ENCODE peak calls at places on chromosomes 3 and 15, in four cellular contexts. E is heart right ventricle, K is lung, F is NCI-H1092. N is an unnamed sample.
A peak's percentile ranks its signal among the peaks of the same experiment; 100 is the strongest.

GRCh38 chr3:31968927-31969418 is 12.1 kb downstream of the OSBPL10 start:
- DNase-seq in E (no peak), K (no peak), F (no peak), N (peak; percentile 77)

GRCh38 chr3:4885322-4885721 is 93.9 kb upstream of the BHLHE40 start:
- DNase-seq in E (no peak), K (no peak), F (no peak), N (no peak)

GRCh38 chr3:126451511-126451910 is 24.2 kb downstream of the ZXDC start:
- DNase-seq in E (no peak), K (no peak), F (no peak), N (peak; percentile 56)

GRCh38 chr3:13544293-13544831 is 4.6 kb upstream of the FBLN2 start:
- DNase-seq in E (no peak), K (no peak), F (no peak), N (no peak)

GRCh38 chr3:16406579-16406978 is 106.9 kb downstream of the RFTN1 start:
- DNase-seq in E (no peak), K (no peak), F (no peak), N (no peak)

GRCh38 chr15:98787190-98787589 is 138.9 kb downstream of the IGF1R start:
- DNase-seq in E (no peak), K (no peak), F (no peak), N (no peak)

GRCh38 chr3:99586680-99587079 is 51.7 kb upstream of the COL8A1 start:
- DNase-seq in E (no peak), K (no peak), F (no peak), N (no peak)

GRCh38 chr3:122880624-122881023 is 85.8 kb downstream of the SLC49A4 start:
- DNase-seq in E (no peak), K (no peak), F (no peak), N (no peak)

GRCh38 chr3:111926266-111926676 is 52.6 kb upstream of the ABHD10 start:
- DNase-seq in E (no peak), K (no peak), F (no peak), N (no peak)

GRCh38 chr3:36969540-36970432 is 23.1 kb downstream of the EPM2AIP1 start:
- DNase-seq in E (peak; percentile 48), K (peak; percentile 38), F (peak; percentile 77), N (no peak)

GRCh38 chr3:8660781-8661180 is 16.2 kb upstream of the SSUH2 start:
- DNase-seq in E (no peak), K (no peak), F (no peak), N (no peak)

GRCh38 chr3:169389925-169390253 is 273.6 kb downstream of the MECOM start:
- DNase-seq in E (no peak), K (no peak), F (no peak), N (no peak)

GRCh38 chr15:78761891-78762385 is 49.3 kb downstream of the ADAMTS7 start:
- DNase-seq in E (no peak), K (no peak), F (no peak), N (no peak)

GRCh38 chr15:69958494-69959134 is 139.1 kb downstream of the TLE3 start:
- DNase-seq in E (no peak), K (no peak), F (no peak), N (no peak)

GRCh38 chr3:45789235-45789812 is 7.0 kb downstream of the SLC6A20 start:
- DNase-seq in E (no peak), K (no peak), F (no peak), N (no peak)

GRCh38 chr3:72008226-72008996 is 223.5 kb upstream of the PROK2 start:
- DNase-seq in E (no peak), K (no peak), F (no peak), N (no peak)

GRCh38 chr3:67468511-67468910 is 185.9 kb downstream of the SUCLG2 start:
- DNase-seq in E (no peak), K (no peak), F (no peak), N (no peak)

GRCh38 chr15:36940636-36941285 is 159.6 kb downstream of the MEIS2 start:
- DNase-seq in E (no peak), K (no peak), F (no peak), N (no peak)

GRCh38 chr3:142348460-142348859 is 99.4 kb downstream of the XRN1 start:
- DNase-seq in E (no peak), K (no peak), F (no peak), N (no peak)

GRCh38 chr15:101159096-101159935 is 92.5 kb downstream of the CHSY1 start:
- DNase-seq in E (no peak), K (no peak), F (no peak), N (no peak)

GRCh38 chr3:106247902-106248684 is 379.3 kb upstream of the CBLB start:
- DNase-seq in E (no peak), K (no peak), F (no peak), N (no peak)

GRCh38 chr3:11774296-11774877 is 72.3 kb downstream of the TAMM41 start:
- DNase-seq in E (no peak), K (peak; percentile 37), F (no peak), N (no peak)

GRCh38 chr3:56323986-56324420 is 144.3 kb downstream of the ERC2 start:
- DNase-seq in E (no peak), K (no peak), F (no peak), N (no peak)

GRCh38 chr3:19267040-19267439 is 118.7 kb downstream of the KCNH8 start:
- DNase-seq in E (no peak), K (no peak), F (no peak), N (no peak)

GRCh38 chr3:187740446-187741399 is 4.5 kb downstream of the BCL6 start:
- DNase-seq in E (peak; percentile 73), K (peak; percentile 69), F (no peak), N (no peak)

GRCh38 chr3:18438586-18438985 is 13.4 kb upstream of the SATB1 start:
- DNase-seq in E (no peak), K (no peak), F (no peak), N (no peak)

GRCh38 chr3:128794067-128794768 is 68.2 kb downstream of the RAB7A start:
- DNase-seq in E (no peak), K (no peak), F (no peak), N (no peak)

GRCh38 chr15:39239562-39239961 is 341.3 kb upstream of the THBS1 start:
- DNase-seq in E (no peak), K (no peak), F (no peak), N (no peak)

GRCh38 chr15:25175789-25176615 is 221.2 kb downstream of the SNRPN start:
- DNase-seq in E (peak; percentile 2), K (peak; percentile 21), F (no peak), N (peak; percentile 3)

GRCh38 chr3:72997421-72997961 is 880 bp downstream of the PPP4R2 start:
- DNase-seq in E (peak; percentile 49), K (no peak), F (no peak), N (no peak)

GRCh38 chr3:185606191-185606590 is 20.1 kb downstream of the SENP2 start:
- DNase-seq in E (no peak), K (no peak), F (no peak), N (no peak)

GRCh38 chr3:197539651-197540051 is 16.1 kb downstream of the BDH1 start:
- DNase-seq in E (no peak), K (no peak), F (no peak), N (no peak)

GRCh38 chr15:61390138-61390537 is 161.0 kb upstream of the RORA start:
- DNase-seq in E (no peak), K (no peak), F (no peak), N (no peak)

GRCh38 chr3:120506828-120507774 is 56.3 kb upstream of the FSTL1 start:
- DNase-seq in E (peak; percentile 48), K (peak; percentile 31), F (no peak), N (no peak)

GRCh38 chr15:90000175-90000923 is 775 bp upstream of the ZNF710 start:
- DNase-seq in E (no peak), K (no peak), F (no peak), N (no peak)

GRCh38 chr3:166575166-166575565 is 737.9 kb upstream of the BCHE start:
- DNase-seq in E (no peak), K (no peak), F (no peak), N (no peak)

GRCh38 chr3:71784914-71785593 is at the start of gene PROK2:
- DNase-seq in E (no peak), K (no peak), F (no peak), N (no peak)

GRCh38 chr15:93030430-93031102 is 58.4 kb downstream of the RGMA start:
- DNase-seq in E (peak; percentile 75), K (peak; percentile 68), F (peak; percentile 38), N (peak; percentile 89)